ENCODE peak calls at places on chromosomes 11 and 22, in seven cellular contexts. Y is A673; P is CD8-positive, alpha-beta T cell; N is mucosa of descending colon; K is left ventricle myocardium inferior; Z is pancreas; U is neural progenitor cell. D is an unnamed sample.

GRCh38 chr11:70879601-70880285 is 372.6 kb downstream of the SHANK2 start:
- DNase-seq in Y (no peak), P (no peak), N (no peak), K (no peak), Z (no peak), U (no peak), D (no peak)

GRCh38 chr11:2988361-2988762 is 3.8 kb downstream of the NAP1L4 start:
- DNase-seq in Y (no peak), P (no peak), N (no peak), K (no peak), Z (no peak), U (no peak), D (no peak)

GRCh38 chr11:65915821-65916251 is 3.0 kb downstream of the C11orf68 start:
- DNase-seq in Y (peak; percentile 91), P (no peak), N (peak; percentile 82), K (peak; percentile 71), Z (peak; percentile 59), U (no peak), D (peak; percentile 94)

GRCh38 chr11:64971421-64972233 is at the start of gene MAJIN:
- DNase-seq in Y (no peak), P (peak; percentile 65), N (peak; percentile 89), K (peak; percentile 88), Z (peak; percentile 94), U (peak; percentile 63), D (no peak)

GRCh38 chr11:70892889-70893288 is 359.5 kb downstream of the SHANK2 start:
- DNase-seq in Y (no peak), P (no peak), N (no peak), K (no peak), Z (no peak), U (no peak), D (no peak)

GRCh38 chr22:46224771-46225290 is 25.3 kb downstream of the CDPF1 start:
- DNase-seq in Y (no peak), P (no peak), N (no peak), K (no peak), Z (no peak), U (no peak), D (no peak)

GRCh38 chr11:47442514-47442913 is 6.4 kb downstream of the RAPSN start:
- DNase-seq in Y (no peak), P (no peak), N (no peak), K (peak; percentile 72), Z (no peak), U (no peak), D (no peak)

GRCh38 chr11:118289411-118289810 is 15.1 kb upstream of the CD3E start:
- DNase-seq in Y (no peak), P (no peak), N (no peak), K (no peak), Z (no peak), U (no peak), D (no peak)

GRCh38 chr11:34302046-34302921 is 55.5 kb downstream of the ABTB2 start:
- DNase-seq in Y (no peak), P (no peak), N (no peak), K (no peak), Z (no peak), U (no peak), D (peak; percentile 95)

GRCh38 chr22:50009251-50009650 is 3.3 kb downstream of the IL17REL start:
- DNase-seq in Y (no peak), P (no peak), N (no peak), K (no peak), Z (no peak), U (no peak), D (no peak)

GRCh38 chr22:34055525-34056200 is 135.4 kb upstream of the LARGE1 start:
- DNase-seq in Y (peak; percentile 0), P (no peak), N (no peak), K (no peak), Z (peak; percentile 13), U (peak; percentile 72), D (no peak)

GRCh38 chr11:7520011-7520942 is 6.5 kb downstream of the PPFIBP2 start:
- DNase-seq in Y (no peak), P (no peak), N (no peak), K (no peak), Z (no peak), U (no peak), D (no peak)

GRCh38 chr22:41003041-41003440 is 51.9 kb downstream of the RBX1 start:
- DNase-seq in Y (no peak), P (no peak), N (no peak), K (no peak), Z (no peak), U (no peak), D (no peak)

GRCh38 chr11:117903505-117904382 is 25.5 kb downstream of the TMPRSS13 start:
- DNase-seq in Y (no peak), P (no peak), N (no peak), K (no peak), Z (no peak), U (no peak), D (no peak)

GRCh38 chr22:24810043-24810749 is 4.2 kb downstream of the SGSM1 start:
- DNase-seq in Y (no peak), P (no peak), N (no peak), K (no peak), Z (no peak), U (peak; percentile 81), D (no peak)

GRCh38 chr22:44202261-44202789 is 21.6 kb downstream of the PARVG start:
- DNase-seq in Y (no peak), P (no peak), N (no peak), K (no peak), Z (no peak), U (no peak), D (peak; percentile 50)

GRCh38 chr11:59368238-59369022 is 9.7 kb downstream of the OR5AN1 start:
- DNase-seq in Y (no peak), P (no peak), N (no peak), K (no peak), Z (no peak), U (no peak), D (no peak)

GRCh38 chr11:69674267-69674885 is 777 bp downstream of the LTO1 start:
- DNase-seq in Y (peak; percentile 77), P (no peak), N (no peak), K (no peak), Z (no peak), U (peak; percentile 41), D (peak; percentile 15)

GRCh38 chr11:31803813-31804438 is 7.2 kb downstream of the PAX6 start:
- DNase-seq in Y (no peak), P (no peak), N (no peak), K (no peak), Z (no peak), U (peak; percentile 65), D (no peak)

GRCh38 chr11:131874070-131874469 is 503.7 kb downstream of the NTM start:
- DNase-seq in Y (no peak), P (no peak), N (no peak), K (no peak), Z (no peak), U (no peak), D (no peak)

GRCh38 chr11:129440028-129440630 is 64.5 kb downstream of the BARX2 start:
- DNase-seq in Y (no peak), P (no peak), N (no peak), K (no peak), Z (peak; percentile 77), U (no peak), D (no peak)

GRCh38 chr11:114308689-114309089 is 12.5 kb downstream of the NNMT start:
- DNase-seq in Y (no peak), P (no peak), N (no peak), K (no peak), Z (no peak), U (no peak), D (peak; percentile 68)

GRCh38 chr11:33195391-33196190 is 34.3 kb upstream of the CSTF3 start:
- DNase-seq in Y (no peak), P (no peak), N (no peak), K (no peak), Z (no peak), U (peak; percentile 30), D (no peak)

GRCh38 chr22:19681863-19682245 is 32.4 kb upstream of the SEPTIN5 start:
- DNase-seq in Y (no peak), P (no peak), N (no peak), K (no peak), Z (no peak), U (no peak), D (no peak)

DNA sequence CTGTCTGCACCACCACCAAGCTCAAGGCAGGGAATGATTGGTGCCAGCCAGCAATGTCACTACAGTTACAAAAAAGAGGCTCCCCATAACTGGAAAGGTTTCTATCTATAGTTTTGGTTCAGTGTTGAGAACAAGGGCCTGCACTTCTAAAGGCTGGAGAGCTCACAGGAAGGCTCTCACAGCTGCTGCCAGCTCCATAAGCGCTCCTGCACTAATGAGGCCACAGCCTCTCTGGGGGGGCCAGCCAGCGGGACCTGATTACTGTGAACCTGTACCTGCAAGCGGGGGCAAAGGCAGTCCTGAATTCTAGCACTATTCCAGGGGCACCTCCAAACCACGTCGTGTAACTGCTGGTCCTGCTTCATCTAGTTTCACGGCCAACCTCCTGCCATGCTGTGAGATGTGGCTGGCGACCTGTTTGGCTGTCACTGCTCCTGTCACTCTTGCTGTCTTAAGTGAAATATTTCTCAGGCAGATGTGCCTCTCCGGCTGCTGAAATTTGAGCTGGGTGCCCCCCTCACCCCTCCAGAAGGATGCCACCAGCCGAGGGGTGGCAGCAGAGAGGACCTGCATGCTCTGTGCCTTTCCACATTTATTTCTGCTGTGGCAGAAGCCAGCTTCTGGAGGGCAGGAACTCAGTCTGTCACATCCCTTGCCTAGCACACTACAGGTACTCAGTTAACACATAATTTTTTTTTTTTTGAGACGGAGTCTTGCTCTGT is 53.3 kb upstream of the ARFGAP3 start:
- DNase-seq in Y (peak; percentile 41), P (no peak), N (no peak), K (no peak), Z (no peak), U (no peak), D (no peak)
- TF ChIP-seq CTCF in Y (peak; percentile 49), P (no peak), N (no peak), K (peak; percentile 39), Z (no peak), U (no peak), D (no peak)

GRCh38 chr22:21808130-21808529 is 59.3 kb downstream of the MAPK1 start:
- DNase-seq in Y (no peak), P (no peak), N (no peak), K (no peak), Z (no peak), U (no peak), D (no peak)
- TF ChIP-seq CTCF in Y (no peak), P (no peak), N (no peak), K (no peak), Z (no peak), U (no peak), D (no peak)

DNA sequence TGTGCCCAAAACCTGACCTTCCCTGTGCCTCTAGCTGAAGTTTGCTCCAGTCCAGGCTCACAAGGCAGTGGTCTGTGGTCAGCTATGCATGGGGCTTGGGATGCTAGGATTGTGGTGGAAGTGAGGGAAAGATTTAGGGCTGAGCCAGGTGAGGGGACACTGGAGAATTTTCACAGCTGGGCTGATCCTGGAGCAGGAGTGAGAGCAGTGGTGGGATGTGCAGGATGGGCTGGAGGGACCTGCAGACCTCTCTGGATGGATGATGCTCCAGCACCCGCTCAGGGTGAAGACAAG is 23.9 kb upstream of the KDM2A start:
- DNase-seq in Y (no peak), P (no peak), N (no peak), K (no peak), Z (no peak), U (no peak), D (no peak)
- TF ChIP-seq CTCF in Y (no peak), P (no peak), N (peak; percentile 2), K (no peak), Z (no peak), U (no peak), D (no peak)

DNA sequence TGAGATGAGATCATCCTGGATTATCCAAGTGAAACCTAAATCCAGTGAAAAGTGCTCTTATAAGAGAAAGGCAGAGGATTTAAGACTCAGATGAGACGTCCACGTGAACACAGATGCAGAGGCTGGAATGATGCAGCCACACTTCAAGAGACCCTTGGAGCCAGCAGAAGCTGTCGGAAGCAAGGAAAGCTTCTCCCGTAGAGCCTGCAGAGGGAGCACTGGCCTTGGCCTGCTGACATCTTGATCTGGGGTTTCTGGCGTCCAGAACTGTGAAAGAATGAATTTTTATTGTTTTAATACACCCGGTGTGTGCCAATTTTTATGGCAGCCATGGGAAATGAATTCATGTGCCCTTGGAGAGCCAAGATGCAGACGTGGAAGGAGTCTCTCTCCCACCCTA is 407.0 kb upstream of the B3GAT1 start:
- DNase-seq in Y (no peak), P (no peak), N (no peak), K (no peak), Z (no peak), U (peak; percentile 63), D (no peak)
- TF ChIP-seq CTCF in Y (peak; percentile 35), P (no peak), N (no peak), K (peak; percentile 36), Z (no peak), U (peak; percentile 64), D (no peak)